ENCODE peak calls at places on chromosomes 13 and 19, in six cellular contexts. K is neuronal stem cell, Q is heart left ventricle, F is H1, E is GM12878, R is fibroblast of lung. Y is an unnamed sample.
A peak's percentile ranks its signal among the peaks of the same experiment; 100 is the strongest.

GRCh38 chr13:73018336-73018735 is 40.5 kb upstream of the KLF5 start:
- DNase-seq in K (no peak), Q (no peak), F (no peak), E (no peak), R (peak; percentile 64), Y (no peak)

GRCh38 chr13:31930901-31931522 is 100.6 kb upstream of the FRY start:
- DNase-seq in K (no peak), Q (no peak), F (no peak), E (peak; percentile 70), R (peak; percentile 31), Y (no peak)

GRCh38 chr19:343941-344624 is 513 bp downstream of the MIER2 start:
- DNase-seq in K (peak; percentile 39), Q (no peak), F (peak; percentile 59), E (no peak), R (peak; percentile 14), Y (no peak)

GRCh38 chr13:33033361-33033812 is 17.2 kb downstream of the KL start:
- DNase-seq in K (no peak), Q (no peak), F (no peak), E (no peak), R (no peak), Y (no peak)

GRCh38 chr19:2047449-2048103 is 3.5 kb downstream of the MKNK2 start:
- DNase-seq in K (no peak), Q (no peak), F (no peak), E (no peak), R (no peak), Y (no peak)

GRCh38 chr13:44921931-44922758 is 67.1 kb downstream of the NUFIP1 start:
- DNase-seq in K (no peak), Q (peak; percentile 44), F (no peak), E (no peak), R (peak; percentile 99), Y (peak; percentile 88)

GRCh38 chr13:58080806-58081205 is 449.3 kb downstream of the PCDH17 start:
- DNase-seq in K (peak; percentile 23), Q (no peak), F (no peak), E (no peak), R (peak; percentile 57), Y (peak; percentile 78)

GRCh38 chr19:17264641-17264979 is at the start of gene USHBP1:
- DNase-seq in K (no peak), Q (peak; percentile 81), F (peak; percentile 75), E (no peak), R (no peak), Y (no peak)

GRCh38 chr13:28566891-28567290 is 72.0 kb upstream of the FLT1 start:
- DNase-seq in K (no peak), Q (no peak), F (no peak), E (no peak), R (no peak), Y (no peak)

GRCh38 chr13:94344126-94344863 is 135.2 kb downstream of the DCT start:
- DNase-seq in K (no peak), Q (no peak), F (no peak), E (no peak), R (peak; percentile 54), Y (no peak)

GRCh38 chr13:34037636-34038325 is 219.8 kb downstream of the RFC3 start:
- DNase-seq in K (no peak), Q (no peak), F (no peak), E (no peak), R (peak; percentile 39), Y (no peak)

GRCh38 chr13:39217471-39217870 is 179.2 kb downstream of the NHLRC3 start:
- DNase-seq in K (no peak), Q (no peak), F (no peak), E (no peak), R (no peak), Y (no peak)

GRCh38 chr13:27012482-27013197 is 159.0 kb downstream of the USP12 start:
- DNase-seq in K (no peak), Q (no peak), F (peak; percentile 6), E (no peak), R (peak; percentile 89), Y (peak; percentile 66)

GRCh38 chr19:41859618-41860418 is at the start of gene RPS19:
- DNase-seq in K (peak; percentile 99), Q (peak; percentile 99), F (peak; percentile 99), E (peak; percentile 97), R (peak; percentile 97), Y (peak; percentile 91)

GRCh38 chr13:72403396-72404010 is 323.9 kb downstream of the MZT1 start:
- DNase-seq in K (no peak), Q (no peak), F (no peak), E (no peak), R (peak; percentile 78), Y (no peak)

GRCh38 chr13:51585234-51585672 is 991 bp downstream of the WDFY2 start:
- DNase-seq in K (no peak), Q (no peak), F (no peak), E (no peak), R (peak; percentile 26), Y (no peak)

GRCh38 chr13:26280295-26280694 is 26.4 kb downstream of the CDK8 start:
- DNase-seq in K (no peak), Q (no peak), F (no peak), E (no peak), R (peak; percentile 88), Y (peak; percentile 58)

GRCh38 chr13:59750860-59751259 is 412.9 kb downstream of the DIAPH3 start:
- DNase-seq in K (peak; percentile 83), Q (no peak), F (peak; percentile 59), E (no peak), R (peak; percentile 86), Y (peak; percentile 75)

GRCh38 chr13:30618186-30618937 is 642 bp downstream of the USPL1 start:
- DNase-seq in K (peak; percentile 18), Q (peak; percentile 24), F (no peak), E (no peak), R (peak; percentile 14), Y (no peak)

GRCh38 chr19:17553256-17553655 is 2.2 kb upstream of the COLGALT1 start:
- DNase-seq in K (no peak), Q (peak; percentile 85), F (no peak), E (no peak), R (peak; percentile 92), Y (no peak)

GRCh38 chr13:37136187-37136586 is 30.7 kb upstream of the CSNK1A1L start:
- DNase-seq in K (no peak), Q (no peak), F (no peak), E (no peak), R (peak; percentile 47), Y (no peak)

GRCh38 chr19:2167896-2168618 is 4.3 kb downstream of the DOT1L start:
- DNase-seq in K (no peak), Q (peak; percentile 85), F (no peak), E (peak; percentile 87), R (peak; percentile 61), Y (no peak)

GRCh38 chr19:12202250-12202649 is 39.4 kb downstream of the ZNF136 start:
- DNase-seq in K (no peak), Q (peak; percentile 24), F (peak; percentile 51), E (no peak), R (no peak), Y (no peak)

GRCh38 chr13:111912453-111912866 is 154.5 kb upstream of the SOX1 start:
- DNase-seq in K (no peak), Q (peak; percentile 5), F (peak; percentile 16), E (no peak), R (no peak), Y (no peak)

GRCh38 chr13:40113644-40114304 is 458.3 kb downstream of the COG6 start:
- DNase-seq in K (no peak), Q (no peak), F (no peak), E (no peak), R (peak; percentile 55), Y (no peak)

GRCh38 chr19:2302319-2303208 is 5.4 kb downstream of the LINGO3 start:
- DNase-seq in K (peak; percentile 63), Q (peak; percentile 63), F (peak; percentile 79), E (no peak), R (peak; percentile 46), Y (no peak)

GRCh38 chr19:43639507-43640423 is at the start of gene CADM4:
- DNase-seq in K (peak; percentile 41), Q (peak; percentile 38), F (peak; percentile 66), E (no peak), R (no peak), Y (no peak)

GRCh38 chr19:47572635-47573034 is 313 bp downstream of the ZNF541 start:
- DNase-seq in K (no peak), Q (no peak), F (no peak), E (no peak), R (no peak), Y (no peak)
- H3K4me3 ChIP-seq in K (no peak overlapping the region), Q (no peak overlapping the region), F (no peak overlapping the region), E (no peak overlapping the region), R (no peak overlapping the region), Y (no peak overlapping the region)

DNA sequence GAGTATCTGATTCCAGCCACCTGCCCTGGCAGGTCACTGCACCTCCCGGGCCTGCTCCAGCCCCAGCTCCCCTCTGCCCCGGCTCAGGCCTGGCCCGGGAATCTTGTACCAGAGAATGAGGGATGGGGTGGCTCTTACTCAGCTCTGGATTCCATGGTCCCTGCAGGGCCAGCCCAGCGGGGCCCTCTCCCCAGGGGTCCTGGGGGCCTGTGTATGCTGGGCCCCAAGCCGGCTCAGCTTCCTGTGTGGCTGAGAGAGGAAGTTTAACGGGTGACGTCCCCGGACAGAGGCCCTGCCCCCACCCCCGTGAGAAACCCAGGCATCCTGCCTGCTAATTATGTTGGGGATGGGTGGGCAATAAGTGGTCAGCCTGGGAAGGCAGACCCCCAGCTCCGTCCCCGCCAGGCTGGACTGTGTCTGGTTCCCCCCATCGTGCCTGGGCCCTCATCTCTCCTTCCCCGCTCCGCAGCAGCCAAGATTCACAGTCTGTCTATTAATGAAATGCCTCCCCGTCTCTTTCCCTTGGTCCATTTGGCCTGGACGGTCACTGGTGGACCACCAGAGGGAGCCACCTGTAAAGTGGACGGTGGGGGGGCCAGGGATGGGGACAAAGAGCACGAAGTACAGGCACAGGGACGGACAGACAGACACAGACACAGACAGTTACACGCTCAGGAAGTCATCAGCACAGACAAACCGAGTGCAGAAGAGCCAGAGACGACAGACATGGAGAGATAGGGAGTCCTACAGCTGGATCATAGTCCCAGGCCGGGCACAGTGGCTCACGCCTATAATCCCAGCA is at the start of gene DENND1C:
- DNase-seq in K (no peak), Q (no peak), F (peak; percentile 65), E (peak; percentile 45), R (no peak), Y (no peak)
- H3K4me3 ChIP-seq in K (no peak within 1 kb of the TSS), Q (peak within 1 kb of the TSS; percentile 10), F (no peak within 1 kb of the TSS), E (peak within 1 kb of the TSS; percentile 69), R (no peak within 1 kb of the TSS), Y (no peak within 1 kb of the TSS)

DNA sequence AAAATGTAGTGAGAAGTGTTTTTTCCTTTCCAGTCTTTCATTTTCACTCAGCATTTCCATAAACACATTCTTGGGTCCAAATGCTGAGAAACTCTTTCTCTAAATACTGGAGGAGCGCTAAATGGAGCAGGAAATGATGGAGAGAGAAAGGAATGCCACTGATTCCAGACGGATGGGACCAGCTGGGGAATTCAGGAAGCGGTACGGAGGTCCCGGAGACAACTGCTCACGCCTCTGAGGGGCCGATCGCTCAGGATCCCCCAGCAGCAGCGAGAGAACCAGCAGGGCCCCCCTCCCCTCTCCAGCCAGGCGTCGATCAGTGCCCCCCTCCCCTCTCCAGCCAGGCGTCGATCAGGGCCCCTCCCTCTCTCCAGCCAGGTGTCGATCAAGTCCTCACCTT is 13.2 kb downstream of the RASA3 start:
- DNase-seq in K (no peak), Q (peak; percentile 48), F (no peak), E (no peak), R (peak; percentile 95), Y (peak; percentile 68)
- H3K4me3 ChIP-seq in K (no peak overlapping the region), Q (peak overlapping the region; percentile 3), F (peak overlapping the region; percentile 48), E (no peak overlapping the region), R (no peak overlapping the region), Y (peak overlapping the region; percentile 13)

DNA sequence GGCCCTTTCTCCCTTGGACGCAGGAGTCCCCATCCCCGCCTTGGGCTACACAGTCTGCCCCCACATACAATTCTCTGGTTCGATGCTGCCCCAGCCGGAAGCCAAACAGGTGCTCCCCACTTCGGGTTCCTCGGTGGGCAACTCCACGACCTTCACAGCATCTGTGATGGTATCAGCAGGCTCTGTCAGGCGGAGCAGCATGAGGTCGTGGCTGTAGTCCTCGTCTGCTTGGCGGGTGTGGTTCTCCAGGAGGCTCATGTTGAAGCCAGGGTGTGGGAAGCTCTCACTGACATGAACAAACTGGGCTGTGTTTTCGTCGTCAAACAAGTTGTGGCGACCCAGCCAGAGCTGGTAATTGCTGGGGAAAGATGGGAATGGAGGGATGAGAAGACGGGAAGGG is 3.5 kb downstream of the KLK1 start:
- DNase-seq in K (no peak), Q (no peak), F (peak; percentile 61), E (no peak), R (no peak), Y (no peak)
- H3K4me3 ChIP-seq in K (no peak overlapping the region), Q (no peak overlapping the region), F (peak overlapping the region; percentile 52), E (peak overlapping the region; percentile 97), R (no peak overlapping the region), Y (no peak overlapping the region)

Y was measured in retinal pigment epithelial cell.